ENCODE peak calls at places on chromosomes 1 and 21, in ten cellular contexts. One of them, this sample, is unnamed.

GRCh38 chr1:9590945-9591668 is 2.4 kb downstream of the TMEM201 start:
- DNase-seq in fibroblast of lung: no peak
- DNase-seq in SJCRH30: peak; percentile 68
- DNase-seq in right lobe of liver: no peak
- DNase-seq in left ventricle myocardium inferior: no peak
- DNase-seq in CD8-positive, alpha-beta T cell: no peak
- DNase-seq in bronchial epithelial cell: no peak
- DNase-seq in BJ: no peak
- DNase-seq in astrocyte: no peak
- DNase-seq in Panc1: no peak
- DNase-seq in this sample: no peak

GRCh38 chr1:201347498-201348210 is 29.8 kb downstream of the TNNT2 start:
- DNase-seq in fibroblast of lung: no peak
- DNase-seq in SJCRH30: no peak
- DNase-seq in right lobe of liver: no peak
- DNase-seq in left ventricle myocardium inferior: no peak
- DNase-seq in CD8-positive, alpha-beta T cell: no peak
- DNase-seq in bronchial epithelial cell: no peak
- DNase-seq in BJ: no peak
- DNase-seq in astrocyte: no peak
- DNase-seq in Panc1: no peak
- DNase-seq in this sample: no peak

GRCh38 chr1:217526636-217527035 is 104.3 kb downstream of the GPATCH2 start:
- DNase-seq in fibroblast of lung: no peak
- DNase-seq in SJCRH30: peak; percentile 47
- DNase-seq in right lobe of liver: no peak
- DNase-seq in left ventricle myocardium inferior: no peak
- DNase-seq in CD8-positive, alpha-beta T cell: no peak
- DNase-seq in bronchial epithelial cell: peak; percentile 37
- DNase-seq in BJ: no peak
- DNase-seq in astrocyte: no peak
- DNase-seq in Panc1: no peak
- DNase-seq in this sample: no peak

GRCh38 chr1:116457944-116458343 is 84.9 kb downstream of the ATP1A1 start:
- DNase-seq in fibroblast of lung: no peak
- DNase-seq in SJCRH30: peak; percentile 71
- DNase-seq in right lobe of liver: no peak
- DNase-seq in left ventricle myocardium inferior: no peak
- DNase-seq in CD8-positive, alpha-beta T cell: no peak
- DNase-seq in bronchial epithelial cell: no peak
- DNase-seq in BJ: no peak
- DNase-seq in astrocyte: no peak
- DNase-seq in Panc1: no peak
- DNase-seq in this sample: no peak

GRCh38 chr1:95407864-95408291 is 173.9 kb downstream of the RWDD3 start:
- DNase-seq in fibroblast of lung: no peak
- DNase-seq in SJCRH30: no peak
- DNase-seq in right lobe of liver: no peak
- DNase-seq in left ventricle myocardium inferior: no peak
- DNase-seq in CD8-positive, alpha-beta T cell: no peak
- DNase-seq in bronchial epithelial cell: no peak
- DNase-seq in BJ: no peak
- DNase-seq in astrocyte: no peak
- DNase-seq in Panc1: no peak
- DNase-seq in this sample: no peak

GRCh38 chr21:33943293-33943692 is 27.7 kb upstream of the ATP5PO start:
- DNase-seq in fibroblast of lung: no peak
- DNase-seq in SJCRH30: no peak
- DNase-seq in right lobe of liver: no peak
- DNase-seq in left ventricle myocardium inferior: no peak
- DNase-seq in CD8-positive, alpha-beta T cell: no peak
- DNase-seq in bronchial epithelial cell: peak; percentile 49
- DNase-seq in BJ: no peak
- DNase-seq in astrocyte: no peak
- DNase-seq in Panc1: no peak
- DNase-seq in this sample: no peak

GRCh38 chr1:119773711-119774241 is 5.1 kb upstream of the HMGCS2 start:
- DNase-seq in fibroblast of lung: peak; percentile 86
- DNase-seq in SJCRH30: peak; percentile 55
- DNase-seq in right lobe of liver: no peak
- DNase-seq in left ventricle myocardium inferior: no peak
- DNase-seq in CD8-positive, alpha-beta T cell: no peak
- DNase-seq in bronchial epithelial cell: peak; percentile 27
- DNase-seq in BJ: peak; percentile 49
- DNase-seq in astrocyte: peak; percentile 27
- DNase-seq in Panc1: no peak
- DNase-seq in this sample: no peak

GRCh38 chr1:6181347-6181770 is 1.2 kb upstream of the CHD5 start:
- DNase-seq in fibroblast of lung: no peak
- DNase-seq in SJCRH30: no peak
- DNase-seq in right lobe of liver: no peak
- DNase-seq in left ventricle myocardium inferior: no peak
- DNase-seq in CD8-positive, alpha-beta T cell: no peak
- DNase-seq in bronchial epithelial cell: no peak
- DNase-seq in BJ: no peak
- DNase-seq in astrocyte: no peak
- DNase-seq in Panc1: no peak
- DNase-seq in this sample: no peak

GRCh38 chr1:109975718-109976117 is 8.8 kb upstream of the AHCYL1 start:
- DNase-seq in fibroblast of lung: peak; percentile 86
- DNase-seq in SJCRH30: peak; percentile 13
- DNase-seq in right lobe of liver: no peak
- DNase-seq in left ventricle myocardium inferior: no peak
- DNase-seq in CD8-positive, alpha-beta T cell: no peak
- DNase-seq in bronchial epithelial cell: peak; percentile 87
- DNase-seq in BJ: peak; percentile 63
- DNase-seq in astrocyte: peak; percentile 86
- DNase-seq in Panc1: no peak
- DNase-seq in this sample: peak; percentile 71

GRCh38 chr21:41369105-41369914 is 7.5 kb downstream of the MX2 start:
- DNase-seq in fibroblast of lung: no peak
- DNase-seq in SJCRH30: no peak
- DNase-seq in right lobe of liver: no peak
- DNase-seq in left ventricle myocardium inferior: peak; percentile 49
- DNase-seq in CD8-positive, alpha-beta T cell: peak; percentile 14
- DNase-seq in bronchial epithelial cell: no peak
- DNase-seq in BJ: no peak
- DNase-seq in astrocyte: no peak
- DNase-seq in Panc1: no peak
- DNase-seq in this sample: no peak

GRCh38 chr1:117366982-117367768 is at the start of gene MAN1A2:
- DNase-seq in fibroblast of lung: peak; percentile 72
- DNase-seq in SJCRH30: peak; percentile 76
- DNase-seq in right lobe of liver: peak; percentile 95
- DNase-seq in left ventricle myocardium inferior: peak; percentile 92
- DNase-seq in CD8-positive, alpha-beta T cell: peak; percentile 69
- DNase-seq in bronchial epithelial cell: peak; percentile 51
- DNase-seq in BJ: peak; percentile 23
- DNase-seq in astrocyte: peak; percentile 62
- DNase-seq in Panc1: no peak
- DNase-seq in this sample: no peak

GRCh38 chr1:151897861-151898468 is 11.3 kb downstream of the THEM4 start:
- DNase-seq in fibroblast of lung: no peak
- DNase-seq in SJCRH30: no peak
- DNase-seq in right lobe of liver: no peak
- DNase-seq in left ventricle myocardium inferior: no peak
- DNase-seq in CD8-positive, alpha-beta T cell: no peak
- DNase-seq in bronchial epithelial cell: no peak
- DNase-seq in BJ: no peak
- DNase-seq in astrocyte: no peak
- DNase-seq in Panc1: no peak
- DNase-seq in this sample: no peak

GRCh38 chr1:59445040-59445439 is 148.1 kb downstream of the FGGY start:
- DNase-seq in fibroblast of lung: peak; percentile 41
- DNase-seq in SJCRH30: no peak
- DNase-seq in right lobe of liver: no peak
- DNase-seq in left ventricle myocardium inferior: no peak
- DNase-seq in CD8-positive, alpha-beta T cell: no peak
- DNase-seq in bronchial epithelial cell: peak; percentile 73
- DNase-seq in BJ: no peak
- DNase-seq in astrocyte: peak; percentile 35
- DNase-seq in Panc1: no peak
- DNase-seq in this sample: no peak

GRCh38 chr1:21537511-21537931 is 28.3 kb downstream of the ALPL start:
- DNase-seq in fibroblast of lung: no peak
- DNase-seq in SJCRH30: no peak
- DNase-seq in right lobe of liver: peak; percentile 85
- DNase-seq in left ventricle myocardium inferior: peak; percentile 73
- DNase-seq in CD8-positive, alpha-beta T cell: no peak
- DNase-seq in bronchial epithelial cell: no peak
- DNase-seq in BJ: no peak
- DNase-seq in astrocyte: no peak
- DNase-seq in Panc1: no peak
- DNase-seq in this sample: no peak

GRCh38 chr1:204713541-204713940 is 28.0 kb upstream of the LRRN2 start:
- DNase-seq in fibroblast of lung: no peak
- DNase-seq in SJCRH30: no peak
- DNase-seq in right lobe of liver: no peak
- DNase-seq in left ventricle myocardium inferior: no peak
- DNase-seq in CD8-positive, alpha-beta T cell: no peak
- DNase-seq in bronchial epithelial cell: no peak
- DNase-seq in BJ: no peak
- DNase-seq in astrocyte: no peak
- DNase-seq in Panc1: no peak
- DNase-seq in this sample: no peak

GRCh38 chr1:169945171-169945570 is 51.5 kb upstream of the SCYL3 start:
- DNase-seq in fibroblast of lung: no peak
- DNase-seq in SJCRH30: peak; percentile 18
- DNase-seq in right lobe of liver: no peak
- DNase-seq in left ventricle myocardium inferior: no peak
- DNase-seq in CD8-positive, alpha-beta T cell: no peak
- DNase-seq in bronchial epithelial cell: no peak
- DNase-seq in BJ: no peak
- DNase-seq in astrocyte: no peak
- DNase-seq in Panc1: no peak
- DNase-seq in this sample: no peak
- H3K27me3 ChIP-seq in fibroblast of lung: no peaks in the 10 kb centered on the region
- H3K27me3 ChIP-seq in SJCRH30: no peaks in the 10 kb centered on the region
- H3K27me3 ChIP-seq in right lobe of liver: no peaks in the 10 kb centered on the region
- H3K27me3 ChIP-seq in left ventricle myocardium inferior: no peaks in the 10 kb centered on the region
- H3K27me3 ChIP-seq in CD8-positive, alpha-beta T cell: no peaks in the 10 kb centered on the region
- H3K27me3 ChIP-seq in bronchial epithelial cell: no peaks in the 10 kb centered on the region
- H3K27me3 ChIP-seq in BJ: no peaks in the 10 kb centered on the region
- H3K27me3 ChIP-seq in astrocyte: no peaks in the 10 kb centered on the region
- H3K27me3 ChIP-seq in Panc1: no peaks in the 10 kb centered on the region
- H3K27me3 ChIP-seq in this sample: no peaks in the 10 kb centered on the region

DNA sequence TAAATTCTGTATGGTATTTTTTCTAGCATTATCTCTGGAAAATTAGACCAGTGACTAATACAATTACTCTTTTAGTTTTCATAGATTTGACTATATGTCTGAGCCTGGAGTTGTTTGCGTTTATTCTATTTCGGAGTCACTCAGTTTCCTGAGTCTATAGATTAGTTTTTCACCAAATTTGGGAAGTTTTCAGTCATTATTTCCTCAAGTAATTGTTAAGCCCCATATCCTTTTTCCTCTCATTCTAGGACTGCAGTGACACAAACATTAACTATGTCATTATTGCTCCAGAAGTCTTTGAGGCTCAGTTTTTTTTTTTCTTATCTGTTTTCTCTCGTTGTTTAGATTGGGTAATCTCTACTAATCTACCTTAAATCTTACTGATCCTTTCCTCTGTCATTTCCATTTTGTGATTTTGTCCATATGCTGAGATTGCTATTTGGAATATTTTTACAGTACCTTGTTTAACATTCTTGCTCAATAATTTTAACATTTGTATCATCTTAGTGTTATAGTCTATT is 886.2 kb downstream of the LTN1 start:
- DNase-seq in fibroblast of lung: no peak
- DNase-seq in SJCRH30: no peak
- DNase-seq in right lobe of liver: no peak
- DNase-seq in left ventricle myocardium inferior: no peak
- DNase-seq in CD8-positive, alpha-beta T cell: no peak
- DNase-seq in bronchial epithelial cell: no peak
- DNase-seq in BJ: no peak
- DNase-seq in astrocyte: no peak
- DNase-seq in Panc1: no peak
- DNase-seq in this sample: no peak
- H3K27me3 ChIP-seq in fibroblast of lung: no peaks in the 10 kb centered on the region
- H3K27me3 ChIP-seq in SJCRH30: no peaks in the 10 kb centered on the region
- H3K27me3 ChIP-seq in right lobe of liver: no peaks in the 10 kb centered on the region
- H3K27me3 ChIP-seq in left ventricle myocardium inferior: no peaks in the 10 kb centered on the region
- H3K27me3 ChIP-seq in CD8-positive, alpha-beta T cell: no peaks in the 10 kb centered on the region
- H3K27me3 ChIP-seq in bronchial epithelial cell: no peaks in the 10 kb centered on the region
- H3K27me3 ChIP-seq in BJ: no peaks in the 10 kb centered on the region
- H3K27me3 ChIP-seq in astrocyte: no peaks in the 10 kb centered on the region
- H3K27me3 ChIP-seq in Panc1: no peaks in the 10 kb centered on the region
- H3K27me3 ChIP-seq in this sample: no peaks in the 10 kb centered on the region

GRCh38 chr1:147077081-147077480 is 95.2 kb downstream of the PRKAB2 start:
- DNase-seq in fibroblast of lung: no peak
- DNase-seq in SJCRH30: no peak
- DNase-seq in right lobe of liver: no peak
- DNase-seq in left ventricle myocardium inferior: no peak
- DNase-seq in CD8-positive, alpha-beta T cell: no peak
- DNase-seq in bronchial epithelial cell: no peak
- DNase-seq in BJ: no peak
- DNase-seq in astrocyte: no peak
- DNase-seq in Panc1: no peak
- DNase-seq in this sample: no peak

GRCh38 chr1:147071142-147071541 is 101.1 kb downstream of the PRKAB2 start:
- DNase-seq in fibroblast of lung: no peak
- DNase-seq in SJCRH30: no peak
- DNase-seq in right lobe of liver: no peak
- DNase-seq in left ventricle myocardium inferior: no peak
- DNase-seq in CD8-positive, alpha-beta T cell: no peak
- DNase-seq in bronchial epithelial cell: no peak
- DNase-seq in BJ: no peak
- DNase-seq in astrocyte: no peak
- DNase-seq in Panc1: no peak
- DNase-seq in this sample: no peak

GRCh38 chr1:147076442-147076841 is 95.8 kb downstream of the PRKAB2 start:
- DNase-seq in fibroblast of lung: no peak
- DNase-seq in SJCRH30: no peak
- DNase-seq in right lobe of liver: no peak
- DNase-seq in left ventricle myocardium inferior: no peak
- DNase-seq in CD8-positive, alpha-beta T cell: no peak
- DNase-seq in bronchial epithelial cell: no peak
- DNase-seq in BJ: no peak
- DNase-seq in astrocyte: no peak
- DNase-seq in Panc1: no peak
- DNase-seq in this sample: no peak

GRCh38 chr1:147073062-147073432 is 99.2 kb downstream of the PRKAB2 start:
- DNase-seq in fibroblast of lung: no peak
- DNase-seq in SJCRH30: no peak
- DNase-seq in right lobe of liver: no peak
- DNase-seq in left ventricle myocardium inferior: no peak
- DNase-seq in CD8-positive, alpha-beta T cell: no peak
- DNase-seq in bronchial epithelial cell: no peak
- DNase-seq in BJ: no peak
- DNase-seq in astrocyte: no peak
- DNase-seq in Panc1: no peak
- DNase-seq in this sample: no peak

GRCh38 chr1:147072371-147073061 is 99.8 kb downstream of the PRKAB2 start:
- DNase-seq in fibroblast of lung: peak; percentile 17
- DNase-seq in SJCRH30: no peak
- DNase-seq in right lobe of liver: no peak
- DNase-seq in left ventricle myocardium inferior: no peak
- DNase-seq in CD8-positive, alpha-beta T cell: no peak
- DNase-seq in bronchial epithelial cell: peak; percentile 4
- DNase-seq in BJ: no peak
- DNase-seq in astrocyte: no peak
- DNase-seq in Panc1: no peak
- DNase-seq in this sample: no peak
- H3K27me3 ChIP-seq in fibroblast of lung: peaks cover 18% of the 10 kb centered on the region
- H3K27me3 ChIP-seq in SJCRH30: no peaks in the 10 kb centered on the region
- H3K27me3 ChIP-seq in right lobe of liver: no peaks in the 10 kb centered on the region
- H3K27me3 ChIP-seq in left ventricle myocardium inferior: peaks cover 79% of the 10 kb centered on the region
- H3K27me3 ChIP-seq in CD8-positive, alpha-beta T cell: peaks cover 7% of the 10 kb centered on the region
- H3K27me3 ChIP-seq in bronchial epithelial cell: peaks cover 22% of the 10 kb centered on the region
- H3K27me3 ChIP-seq in BJ: peaks cover 31% of the 10 kb centered on the region
- H3K27me3 ChIP-seq in astrocyte: peaks cover 60% of the 10 kb centered on the region
- H3K27me3 ChIP-seq in Panc1: peaks cover 4% of the 10 kb centered on the region
- H3K27me3 ChIP-seq in this sample: peaks cover 33% of the 10 kb centered on the region

GRCh38 chr1:175891783-175892309 is 148.5 kb upstream of the TNR start:
- DNase-seq in fibroblast of lung: no peak
- DNase-seq in SJCRH30: no peak
- DNase-seq in right lobe of liver: no peak
- DNase-seq in left ventricle myocardium inferior: no peak
- DNase-seq in CD8-positive, alpha-beta T cell: no peak
- DNase-seq in bronchial epithelial cell: no peak
- DNase-seq in BJ: no peak
- DNase-seq in astrocyte: no peak
- DNase-seq in Panc1: no peak
- DNase-seq in this sample: no peak
- H3K27me3 ChIP-seq in fibroblast of lung: no peaks in the 10 kb centered on the region
- H3K27me3 ChIP-seq in SJCRH30: no peaks in the 10 kb centered on the region
- H3K27me3 ChIP-seq in right lobe of liver: no peaks in the 10 kb centered on the region
- H3K27me3 ChIP-seq in left ventricle myocardium inferior: no peaks in the 10 kb centered on the region
- H3K27me3 ChIP-seq in CD8-positive, alpha-beta T cell: no peaks in the 10 kb centered on the region
- H3K27me3 ChIP-seq in bronchial epithelial cell: no peaks in the 10 kb centered on the region
- H3K27me3 ChIP-seq in BJ: no peaks in the 10 kb centered on the region
- H3K27me3 ChIP-seq in astrocyte: no peaks in the 10 kb centered on the region
- H3K27me3 ChIP-seq in Panc1: no peaks in the 10 kb centered on the region
- H3K27me3 ChIP-seq in this sample: no peaks in the 10 kb centered on the region

This sample was measured in kidney epithelial cell.